ENCODE peak calls at places on chromosome 11, in nine cellular contexts. O, F, C, Y, D, J, V, E and H are unnamed samples.

GRCh38 chr11:76217653-76218160 is 11.4 kb upstream of the WNT11 start:
- DNase-seq in D (no peak), O (no peak), C (no peak), Y (no peak), V (no peak), E (no peak), F (no peak), J (no peak), H (no peak)

GRCh38 chr11:116843661-116844060 is 6.2 kb upstream of the APOA1 start:
- DNase-seq in V (no peak), F (no peak), D (no peak), C (no peak), E (no peak), Y (no peak), J (no peak), O (no peak), H (no peak)

GRCh38 chr11:63146586-63146985 is 2.6 kb upstream of the SLC22A24 start:
- DNase-seq in Y (no peak), D (no peak), J (no peak), O (no peak), F (no peak), C (no peak), V (no peak), E (no peak), H (no peak)

GRCh38 chr11:17865765-17866428 is 131.3 kb downstream of the KCNC1 start:
- DNase-seq in E (no peak), D (no peak), C (no peak), F (no peak), O (no peak), V (no peak), Y (no peak), J (no peak), H (no peak)

GRCh38 chr11:115047631-115048030 is 369.3 kb downstream of the NXPE2 start:
- DNase-seq in V (no peak), Y (no peak), F (no peak), O (no peak), C (no peak), E (no peak), D (no peak), J (no peak), H (no peak)

GRCh38 chr11:96063886-96064285 is 140.0 kb upstream of the MTMR2 start:
- DNase-seq in F (no peak), J (no peak), Y (no peak), E (no peak), V (no peak), O (no peak), C (no peak), D (no peak), H (no peak)

GRCh38 chr11:73578786-73579185 is 19.1 kb downstream of the FAM168A start:
- DNase-seq in C (no peak), J (no peak), O (no peak), V (peak), Y (no peak), F (no peak), D (no peak), E (peak), H (no peak)

GRCh38 chr11:126816655-126817054 is 183.9 kb downstream of the KIRREL3 start:
- DNase-seq in C (no peak), D (no peak), E (no peak), Y (no peak), F (no peak), J (no peak), O (no peak), V (no peak), H (no peak)

GRCh38 chr11:2796508-2797180 is 88.9 kb downstream of the CDKN1C start:
- DNase-seq in J (no peak), C (no peak), D (no peak), O (no peak), F (no peak), V (no peak), Y (no peak), E (no peak), H (no peak)

GRCh38 chr11:45756384-45757010 is 48.5 kb upstream of the SLC35C1 start:
- DNase-seq in V (no peak), D (no peak), F (no peak), Y (peak), E (no peak), O (no peak), C (no peak), J (no peak), H (no peak)

GRCh38 chr11:74744277-74744676 is 4.4 kb upstream of the RNF169 start:
- DNase-seq in O (no peak), J (no peak), V (no peak), D (no peak), C (no peak), E (no peak), F (no peak), Y (no peak), H (no peak)

GRCh38 chr11:59069082-59069481 is 17.0 kb upstream of the GLYATL1B start:
- DNase-seq in E (no peak), D (no peak), V (no peak), Y (no peak), J (no peak), O (no peak), C (no peak), F (no peak), H (no peak)

GRCh38 chr11:132126973-132127900 is 756.8 kb downstream of the NTM start:
- DNase-seq in Y (peak), C (peak), V (peak), J (no peak), F (no peak), D (peak), O (no peak), E (no peak), H (no peak)

GRCh38 chr11:13206086-13206640 is 71.4 kb upstream of the BMAL1 start:
- DNase-seq in F (no peak), O (no peak), D (no peak), E (no peak), J (no peak), V (no peak), Y (no peak), C (no peak), H (no peak)

GRCh38 chr11:123690490-123690889 is 36.1 kb upstream of the SCN3B start:
- DNase-seq in E (no peak), V (no peak), J (no peak), F (peak), C (no peak), O (no peak), D (no peak), Y (no peak), H (no peak)

GRCh38 chr11:44387825-44388224 is 77.9 kb upstream of the ALX4 start:
- DNase-seq in E (no peak), O (no peak), V (no peak), Y (no peak), D (no peak), C (no peak), F (no peak), J (no peak), H (no peak)

GRCh38 chr11:116219171-116219635 is 553.6 kb downstream of the BUD13 start:
- DNase-seq in D (peak), J (no peak), E (no peak), F (no peak), Y (no peak), V (no peak), O (no peak), C (no peak), H (no peak)

GRCh38 chr11:78210000-78210608 is 21.4 kb downstream of the USP35 start:
- DNase-seq in F (no peak), O (no peak), J (no peak), E (no peak), D (no peak), V (no peak), Y (no peak), C (no peak), H (no peak)

GRCh38 chr11:1410366-1411291 is 20.9 kb downstream of the BRSK2 start:
- DNase-seq in V (no peak), D (peak), J (no peak), C (no peak), O (no peak), E (no peak), Y (peak), F (no peak), H (no peak)

GRCh38 chr11:132992838-132993680 is 539.2 kb downstream of the OPCML start:
- DNase-seq in V (no peak), C (no peak), O (no peak), D (peak), Y (peak), E (no peak), J (no peak), F (no peak), H (no peak)

GRCh38 chr11:112241486-112241885 is 15.3 kb downstream of the PTS start:
- DNase-seq in V (peak), C (no peak), D (no peak), F (no peak), Y (no peak), E (no peak), O (no peak), J (no peak), H (no peak)

GRCh38 chr11:73242291-73243092 is 24.4 kb downstream of the P2RY2 start:
- DNase-seq in Y (peak), O (peak), F (peak), E (peak), V (peak), J (peak), C (peak), D (peak), H (peak)

GRCh38 chr11:16787035-16787744 is 48.7 kb downstream of the C11orf58 start:
- DNase-seq in J (no peak), D (no peak), O (no peak), E (no peak), Y (no peak), V (no peak), F (no peak), C (no peak), H (no peak)

GRCh38 chr11:123973816-123974215 is 3.8 kb downstream of the OR10S1 start:
- DNase-seq in F (no peak), Y (no peak), C (no peak), O (peak), D (no peak), J (no peak), E (no peak), V (no peak), H (no peak)

GRCh38 chr11:12414641-12415040 is 37.3 kb downstream of the PARVA start:
- DNase-seq in V (no peak), Y (no peak), O (no peak), E (no peak), C (no peak), D (no peak), F (no peak), J (no peak), H (no peak)

GRCh38 chr11:2143652-2144548 is 4.7 kb upstream of the IGF2 start:
- DNase-seq in O (no peak), V (no peak), J (peak), F (no peak), Y (peak), D (no peak), E (no peak), C (no peak), H (no peak)

GRCh38 chr11:72634472-72635095 is 39.6 kb downstream of the PDE2A start:
- DNase-seq in V (no peak), Y (no peak), O (no peak), C (no peak), D (no peak), E (no peak), J (no peak), F (no peak), H (no peak)

GRCh38 chr11:86636275-86636674 is 36.1 kb downstream of the ME3 start:
- DNase-seq in V (no peak), O (no peak), Y (no peak), C (no peak), F (no peak), D (no peak), J (no peak), E (no peak), H (no peak)

GRCh38 chr11:579830-580601 is 3.7 kb downstream of the PHRF1 start:
- DNase-seq in J (peak), C (no peak), E (no peak), O (no peak), V (peak), D (no peak), Y (no peak), F (no peak), H (no peak)

GRCh38 chr11:66124564-66124963 is 54.5 kb downstream of the PACS1 start:
- DNase-seq in D (no peak), F (no peak), C (peak), O (no peak), V (no peak), E (no peak), Y (no peak), J (no peak), H (no peak)

GRCh38 chr11:126466288-126467045 is 111.0 kb downstream of the ST3GAL4 start:
- DNase-seq in V (no peak), J (no peak), F (no peak), D (peak), Y (no peak), E (no peak), O (no peak), C (no peak), H (no peak)

GRCh38 chr11:72411623-72412532 is 22.5 kb downstream of the CLPB start:
- DNase-seq in F (no peak), J (peak), O (no peak), C (no peak), V (peak), Y (no peak), E (no peak), D (peak), H (peak)

GRCh38 chr11:69899957-69900821 is 81.0 kb upstream of the FGF3 start:
- DNase-seq in J (peak), C (no peak), Y (no peak), D (no peak), O (no peak), V (no peak), F (no peak), E (no peak), H (no peak)
- TF ChIP-seq REST in J (no peak), C (no peak), Y (no peak), D (no peak), O (no peak), V (no peak), F (no peak), E (no peak), H (no peak)

GRCh38 chr11:27673979-27674663 is 26.1 kb downstream of the BDNF start:
- DNase-seq in V (no peak), E (no peak), Y (no peak), J (no peak), F (no peak), O (no peak), D (peak), C (no peak), H (no peak)
- TF ChIP-seq REST in V (no peak), E (no peak), Y (no peak), J (no peak), F (no peak), O (no peak), D (no peak), C (no peak), H (no peak)

DNA sequence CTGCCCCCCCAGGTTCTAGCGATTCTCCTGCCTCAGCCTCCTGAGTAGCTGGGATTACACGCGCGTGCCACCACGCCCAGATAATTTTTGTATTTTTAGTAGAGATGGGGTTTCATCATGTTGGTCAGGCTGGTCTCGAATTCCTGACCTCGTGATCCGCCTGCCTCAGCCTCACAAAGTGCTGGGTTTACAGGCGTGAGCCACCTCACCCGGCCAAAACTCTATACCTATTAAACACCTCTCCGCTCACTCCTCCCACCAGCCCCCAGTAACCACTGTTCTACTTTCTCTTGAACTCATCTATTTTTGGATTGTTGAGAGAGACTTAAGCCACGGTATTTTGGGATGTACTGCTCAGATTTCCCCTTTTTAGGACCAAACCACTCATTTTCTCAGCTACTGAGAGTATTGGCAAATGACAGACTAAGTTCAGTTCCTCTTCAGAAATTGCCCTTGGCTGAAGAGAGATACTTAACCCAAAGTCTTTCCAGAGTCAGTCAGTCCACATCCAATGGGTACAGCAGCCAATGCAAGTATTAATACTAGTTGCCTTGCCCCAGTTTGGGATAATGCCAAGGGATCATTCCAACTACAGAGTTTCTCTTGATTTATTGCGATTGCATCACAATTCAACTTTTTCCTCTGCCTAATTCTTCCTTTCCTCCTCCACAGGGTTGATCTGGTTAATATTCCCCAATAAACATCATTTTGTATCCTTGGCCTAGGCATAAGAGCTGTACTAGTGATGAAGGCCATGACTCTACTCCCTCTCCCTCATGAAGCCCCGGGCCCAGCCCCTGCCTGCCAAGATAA is 36.8 kb upstream of the CSTF3 start:
- DNase-seq in D (no peak), E (no peak), V (no peak), Y (no peak), J (no peak), C (no peak), O (no peak), F (no peak), H (peak)
- TF ChIP-seq REST in D (no peak), E (no peak), V (no peak), Y (no peak), J (no peak), C (no peak), O (no peak), F (no peak), H (no peak)

GRCh38 chr11:106989056-106989455 is 29.2 kb downstream of the GUCY1A2 start:
- DNase-seq in C (no peak), V (no peak), Y (no peak), F (no peak), D (no peak), E (no peak), J (no peak), O (no peak), H (no peak)

GRCh38 chr11:106986673-106987072 is 31.6 kb downstream of the GUCY1A2 start:
- DNase-seq in V (no peak), E (no peak), O (no peak), D (no peak), F (no peak), C (no peak), J (no peak), Y (no peak), H (no peak)

GRCh38 chr11:106988151-106988806 is 30.0 kb downstream of the GUCY1A2 start:
- DNase-seq in D (no peak), C (no peak), Y (no peak), F (no peak), V (no peak), O (no peak), E (no peak), J (no peak), H (no peak)

GRCh38 chr11:106983251-106983650 is 35.0 kb downstream of the GUCY1A2 start:
- DNase-seq in V (no peak), O (no peak), Y (no peak), C (no peak), F (no peak), D (no peak), J (no peak), E (no peak), H (no peak)

GRCh38 chr11:106986261-106986660 is 32.0 kb downstream of the GUCY1A2 start:
- DNase-seq in D (no peak), E (no peak), O (no peak), Y (no peak), F (no peak), C (no peak), J (no peak), V (no peak), H (no peak)
- TF ChIP-seq REST in D (no peak), E (no peak), O (no peak), Y (no peak), F (no peak), C (no peak), J (no peak), V (no peak), H (no peak)

DNA sequence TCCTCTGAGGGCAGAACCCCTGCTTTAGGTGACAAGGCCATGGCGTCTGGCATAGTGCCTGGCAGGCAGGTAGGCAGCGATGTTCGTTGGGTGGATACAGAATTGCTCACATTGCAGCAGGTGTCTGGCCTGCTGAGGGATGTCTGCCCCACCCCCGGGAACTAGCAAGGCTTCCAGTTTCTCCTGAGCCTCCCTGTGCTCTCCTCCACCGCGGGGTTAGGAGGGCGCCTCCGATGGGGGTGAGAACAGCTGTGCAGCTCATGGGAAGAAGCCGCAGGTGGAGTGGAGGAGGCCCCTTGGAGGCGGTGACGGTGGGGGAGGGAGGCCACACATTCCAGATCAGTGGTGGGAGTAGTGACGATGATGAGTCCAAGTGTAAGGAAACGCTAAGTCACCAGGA is 48.3 kb upstream of the JAM3 start:
- DNase-seq in J (no peak), C (no peak), Y (no peak), O (no peak), E (no peak), F (no peak), V (no peak), D (no peak), H (no peak)
- TF ChIP-seq REST in J (no peak), C (no peak), Y (no peak), O (no peak), E (no peak), F (no peak), V (no peak), D (no peak), H (no peak)